ENCODE peak calls at places on chromosomes 11 and 22, in five cellular contexts. V is breast epithelium, I is suprapubic skin, X is K562, G is GM12892. Y is an unnamed sample.

GRCh38 chr22:29009148-29009547 is 52.5 kb downstream of the C22orf31 start:
- DNase-seq in G (no peak), X (no peak), V (no peak), I (no peak), Y (no peak)

GRCh38 chr11:843818-844692 is 1.4 kb downstream of the TSPAN4 start:
- DNase-seq in X (peak; percentile 58), V (peak; percentile 84), I (peak; percentile 97), G (no peak), Y (peak; percentile 83)

GRCh38 chr11:3939651-3940190 is 84.3 kb downstream of the STIM1 start:
- DNase-seq in I (no peak), X (no peak), G (no peak), V (peak; percentile 34), Y (no peak)

GRCh38 chr22:19064354-19065054 is 57.7 kb downstream of the DGCR2 start:
- DNase-seq in I (no peak), X (no peak), V (no peak), G (no peak), Y (no peak)

GRCh38 chr11:70067591-70068341 is 10.4 kb upstream of the ANO1 start:
- DNase-seq in I (no peak), V (peak; percentile 73), G (no peak), X (no peak), Y (no peak)

GRCh38 chr11:35507688-35508087 is 17.7 kb downstream of the PAMR1 start:
- DNase-seq in G (no peak), X (no peak), V (no peak), I (no peak), Y (no peak)

GRCh38 chr11:75793966-75794365 is 21.0 kb upstream of the UVRAG start:
- DNase-seq in I (no peak), G (no peak), V (no peak), X (no peak), Y (no peak)

GRCh38 chr11:66068923-66069714 is 953 bp upstream of the PACS1 start:
- DNase-seq in V (peak; percentile 51), I (no peak), X (no peak), G (no peak), Y (peak; percentile 42)

GRCh38 chr11:19251577-19251976 is 10.8 kb upstream of the E2F8 start:
- DNase-seq in V (no peak), G (no peak), X (no peak), I (no peak), Y (no peak)

GRCh38 chr11:19453893-19454292 is 213.1 kb upstream of the E2F8 start:
- DNase-seq in X (no peak), V (no peak), G (no peak), I (no peak), Y (no peak)

GRCh38 chr11:101369835-101370234 is 214.0 kb downstream of the TRPC6 start:
- DNase-seq in V (no peak), I (no peak), G (no peak), X (no peak), Y (no peak)

GRCh38 chr11:47314992-47315391 is 37.5 kb downstream of the MYBPC3 start:
- DNase-seq in V (no peak), G (no peak), I (no peak), X (no peak), Y (no peak)

GRCh38 chr11:7511405-7511804 is 2.4 kb upstream of the PPFIBP2 start:
- DNase-seq in X (no peak), G (no peak), I (peak; percentile 81), V (peak; percentile 81), Y (peak; percentile 53)

GRCh38 chr22:41917906-41918791 is 3.3 kb upstream of the SHISA8 start:
- DNase-seq in G (no peak), X (no peak), I (no peak), V (no peak), Y (peak; percentile 64)

GRCh38 chr11:17479284-17480214 is 2.9 kb upstream of the ABCC8 start:
- DNase-seq in G (no peak), V (no peak), I (no peak), X (peak; percentile 67), Y (peak; percentile 41)

GRCh38 chr11:61771995-61772455 is 19.6 kb downstream of the MYRF start:
- DNase-seq in V (no peak), X (no peak), G (no peak), I (no peak), Y (no peak)

GRCh38 chr11:8685306-8685705 is 2.7 kb downstream of the RPL27A start:
- DNase-seq in V (no peak), I (no peak), G (no peak), X (no peak), Y (no peak)

GRCh38 chr11:61356701-61357100 is 5.0 kb downstream of the CYB561A3 start:
- DNase-seq in I (no peak), X (no peak), V (no peak), G (no peak), Y (no peak)

GRCh38 chr11:27701262-27702105 is 1.2 kb upstream of the BDNF start:
- DNase-seq in G (no peak), V (no peak), X (no peak), I (no peak), Y (peak; percentile 23)

GRCh38 chr11:16809901-16810668 is 71.6 kb downstream of the C11orf58 start:
- DNase-seq in I (peak; percentile 83), G (no peak), V (peak; percentile 73), X (no peak), Y (no peak)

GRCh38 chr22:49624421-49625177 is 203.1 kb downstream of the BRD1 start:
- DNase-seq in V (no peak), X (no peak), G (no peak), I (no peak), Y (no peak)

GRCh38 chr11:126139541-126140091 is 71.8 kb downstream of the RPUSD4 start:
- DNase-seq in V (no peak), X (no peak), G (no peak), I (no peak), Y (no peak)

GRCh38 chr11:116980136-116980793 is 118.0 kb downstream of the SIK3 start:
- DNase-seq in I (no peak), G (peak; percentile 26), V (no peak), X (no peak), Y (no peak)

GRCh38 chr11:69490516-69490915 is 9.1 kb downstream of the LINC01488 start:
- DNase-seq in V (no peak), I (no peak), G (no peak), X (no peak), Y (no peak)

GRCh38 chr11:56905442-56905841 is 83.3 kb upstream of the OR5AK2 start:
- DNase-seq in V (no peak), I (no peak), G (no peak), X (no peak), Y (peak; percentile 54)

GRCh38 chr22:47784367-47784983 is 1022.0 kb downstream of the TBC1D22A start:
- DNase-seq in I (no peak), G (no peak), X (no peak), V (no peak), Y (no peak)

GRCh38 chr22:26672590-26673468 is 15.4 kb downstream of the MIAT start:
- DNase-seq in I (peak; percentile 96), X (peak; percentile 84), G (peak; percentile 71), V (peak; percentile 92), Y (peak; percentile 95)
- TF ChIP-seq POLR2A in I (peak; percentile 20), X (peak; percentile 77), G (peak; percentile 77), V (no peak), Y (peak; percentile 66)

DNA sequence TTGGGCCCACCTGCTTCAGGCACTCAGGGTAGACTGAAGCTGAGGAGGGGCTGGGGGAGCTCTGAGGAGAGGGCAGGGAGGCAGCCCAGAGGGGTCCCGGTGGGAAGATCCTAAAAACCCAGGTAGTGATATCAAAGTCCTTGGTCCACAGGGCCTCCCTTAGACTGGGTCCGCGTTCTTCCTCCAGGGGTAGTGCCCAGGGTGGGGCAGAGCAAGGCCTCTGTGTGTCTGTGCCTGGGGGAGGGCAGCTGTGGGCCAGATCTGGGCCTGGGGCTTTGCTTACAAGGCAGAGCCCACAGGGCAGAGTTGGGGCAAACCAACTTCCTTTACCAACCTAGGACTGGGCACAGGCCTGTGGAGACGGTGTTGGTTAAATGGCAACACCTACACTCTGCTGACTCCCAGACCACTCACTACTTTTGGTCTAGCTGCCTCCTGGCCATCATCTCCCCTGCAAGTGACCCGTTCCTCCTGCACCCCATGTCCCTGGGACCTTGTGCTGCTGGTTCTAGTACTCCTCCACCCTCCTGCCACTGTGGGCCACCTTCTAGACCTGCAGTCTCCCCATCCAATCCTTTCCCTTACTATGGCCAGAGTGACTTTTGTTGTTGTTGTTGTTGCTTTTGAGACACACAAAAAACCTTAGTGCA is 15.8 kb downstream of the ATG16L2 start:
- DNase-seq in I (no peak), G (no peak), V (no peak), X (no peak), Y (no peak)
- TF ChIP-seq POLR2AphosphoS5 in I (no peak), G (no peak), V (no peak), X (no peak), Y (no peak)

DNA sequence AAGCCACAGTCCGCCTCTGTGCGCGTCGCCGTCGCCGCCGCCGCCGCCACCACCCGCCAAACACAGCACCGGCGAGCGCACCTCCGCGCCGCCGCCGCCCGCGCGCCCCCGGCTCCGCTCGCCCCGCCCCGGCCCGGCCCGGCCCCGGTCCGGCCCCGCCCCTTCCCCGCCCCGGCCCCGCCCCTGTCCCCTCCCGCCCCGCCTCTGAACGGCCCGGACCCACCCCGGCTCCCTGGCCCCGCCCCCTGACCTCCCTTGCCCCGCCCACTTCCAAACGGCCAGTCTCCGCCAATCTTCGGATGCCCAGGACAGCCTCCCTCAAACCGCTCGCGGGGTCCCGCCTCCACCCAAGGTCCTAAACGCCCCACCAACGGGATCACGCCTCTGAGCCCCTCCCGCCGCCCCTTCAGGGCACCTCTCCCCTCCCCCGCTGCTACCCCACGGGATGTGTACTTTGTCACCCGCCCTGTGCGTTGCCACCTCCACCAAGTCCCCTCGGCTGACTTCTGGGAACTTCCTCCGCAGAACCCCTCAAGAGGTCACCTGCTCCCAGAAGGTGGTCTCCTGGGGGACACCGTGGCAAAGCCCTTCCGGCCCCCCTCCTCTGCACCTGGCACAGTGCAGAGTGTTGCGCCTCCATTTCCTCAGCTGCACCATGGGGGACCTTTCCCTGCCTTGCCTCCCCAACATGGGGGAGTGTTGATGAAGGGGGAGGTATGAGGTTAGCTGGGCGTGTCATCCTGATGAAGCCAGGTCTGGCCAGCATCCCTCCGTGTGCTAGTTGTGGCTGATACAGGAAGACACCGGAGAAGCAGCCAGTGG is at the start of gene KIAA0930:
- DNase-seq in V (peak; percentile 68), I (peak; percentile 94), G (peak; percentile 87), X (peak; percentile 98), Y (peak; percentile 88)
- TF ChIP-seq POLR2A in V (no peak), I (no peak), G (no peak), X (no peak), Y (no peak)

GRCh38 chr11:123630126-123630531 is 24.3 kb downstream of the SCN3B start:
- DNase-seq in G (no peak), X (no peak), I (no peak), V (no peak), Y (no peak)

GRCh38 chr11:123624974-123625373 is 29.4 kb downstream of the SCN3B start:
- DNase-seq in X (no peak), I (no peak), G (no peak), V (no peak), Y (no peak)

DNA sequence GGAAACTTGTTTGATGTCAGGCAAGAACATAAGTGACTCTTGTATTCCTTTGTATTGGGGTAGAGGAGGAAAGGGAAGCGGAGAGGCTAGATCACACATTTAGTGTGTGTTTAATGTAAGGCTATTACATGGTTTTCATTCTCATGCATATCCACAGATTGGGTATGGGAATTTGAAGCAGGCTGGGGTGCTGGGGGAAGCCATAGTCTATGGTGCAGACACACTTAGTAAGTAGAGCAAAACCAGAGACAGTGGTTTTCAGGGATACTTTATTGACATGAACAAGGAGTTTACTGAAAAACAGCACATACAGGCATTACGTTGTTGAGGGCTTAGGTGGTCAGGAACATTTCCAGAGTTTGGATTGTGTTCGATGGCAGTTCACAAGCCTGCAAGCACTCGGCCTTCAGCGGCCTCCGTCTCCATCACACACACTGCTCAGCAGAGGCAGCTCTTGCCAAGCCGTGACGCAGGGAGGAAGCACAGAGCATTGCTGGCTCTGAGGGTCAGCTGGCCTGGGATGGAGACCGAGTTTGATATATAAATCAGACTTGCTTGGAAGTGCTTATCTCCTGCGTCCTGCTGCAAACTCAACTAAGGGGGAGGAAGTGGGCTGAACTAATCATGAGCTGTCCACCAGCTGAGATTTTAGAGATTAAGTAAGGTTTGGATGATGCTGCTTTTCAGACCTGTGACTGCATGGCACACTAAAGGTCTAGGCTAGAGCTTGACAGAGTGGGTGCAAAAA is 25.3 kb downstream of the SCN3B start:
- DNase-seq in X (no peak), G (no peak), V (peak; percentile 20), I (no peak), Y (peak; percentile 13)
- TF ChIP-seq POLR2AphosphoS5 in X (no peak), G (peak; percentile 35), V (no peak), I (no peak), Y (no peak)